ENCODE peak calls at places on chromosomes 16 and 17, in five cellular contexts. J, A, Z, X and Q are unnamed samples.

GRCh38 chr16:8816967-8817662 is 19.5 kb downstream of the PMM2 start:
- DNase-seq in J (no peak), A (no peak), Z (no peak), X (no peak), Q (no peak)

GRCh38 chr16:64280317-64280716 is 841.5 kb downstream of the CDH11 start:
- DNase-seq in J (no peak), A (no peak), Z (no peak), X (no peak), Q (no peak)

GRCh38 chr16:78493573-78493972 is 394.1 kb downstream of the WWOX start:
- DNase-seq in J (no peak), A (no peak), Z (no peak), X (no peak), Q (no peak)

GRCh38 chr17:49358638-49359247 is 3.3 kb downstream of the ZNF652 start:
- DNase-seq in J (peak; percentile 14), A (no peak), Z (peak; percentile 9), X (no peak), Q (no peak)

GRCh38 chr17:50423553-50424159 is 2.4 kb upstream of the ACSF2 start:
- DNase-seq in J (peak; percentile 95), A (peak; percentile 66), Z (peak; percentile 94), X (peak; percentile 26), Q (peak; percentile 89)

GRCh38 chr16:88295526-88296436 is 87.0 kb upstream of the ZNF469 start:
- DNase-seq in J (no peak), A (no peak), Z (no peak), X (no peak), Q (no peak)

GRCh38 chr17:70938311-70938710 is 769.0 kb downstream of the KCNJ2 start:
- DNase-seq in J (no peak), A (no peak), Z (no peak), X (no peak), Q (no peak)

GRCh38 chr17:80692931-80693467 is 148.4 kb downstream of the RPTOR start:
- DNase-seq in J (no peak), A (no peak), Z (no peak), X (no peak), Q (no peak)

GRCh38 chr16:74503412-74503811 is 82.1 kb upstream of the CLEC18B start:
- DNase-seq in J (no peak), A (no peak), Z (no peak), X (no peak), Q (no peak)

GRCh38 chr17:38871247-38871991 is 1.6 kb downstream of the LASP1 start:
- DNase-seq in J (peak; percentile 87), A (peak; percentile 21), Z (peak; percentile 69), X (peak; percentile 75), Q (peak; percentile 80)

GRCh38 chr16:87350681-87351319 is 32.8 kb downstream of the FBXO31 start:
- DNase-seq in J (peak; percentile 62), A (no peak), Z (peak; percentile 19), X (no peak), Q (no peak)

GRCh38 chr17:74546586-74546985 is 671 bp upstream of the CD300C start:
- DNase-seq in J (no peak), A (no peak), Z (no peak), X (no peak), Q (no peak)

GRCh38 chr17:1485311-1485747 is 7.2 kb downstream of the MYO1C start:
- DNase-seq in J (no peak), A (no peak), Z (peak; percentile 37), X (peak; percentile 64), Q (no peak)

GRCh38 chr17:79616801-79617200 is 6.0 kb upstream of the RBFOX3 start:
- DNase-seq in J (no peak), A (no peak), Z (no peak), X (no peak), Q (no peak)

GRCh38 chr17:39740357-39741111 is 2.8 kb downstream of the GRB7 start:
- DNase-seq in J (peak; percentile 38), A (peak; percentile 62), Z (peak; percentile 63), X (peak; percentile 49), Q (peak; percentile 94)

GRCh38 chr16:46582313-46582712 is 38.9 kb downstream of the SHCBP1 start:
- DNase-seq in J (no peak), A (no peak), Z (no peak), X (no peak), Q (no peak)

GRCh38 chr17:1709403-1709891 is 730 bp downstream of the TLCD2 start:
- DNase-seq in J (no peak), A (no peak), Z (peak; percentile 40), X (no peak), Q (peak; percentile 22)

GRCh38 chr17:13751485-13751793 is 149.7 kb upstream of the HS3ST3A1 start:
- DNase-seq in J (no peak), A (no peak), Z (no peak), X (no peak), Q (no peak)

GRCh38 chr16:87207509-87207908 is 109.7 kb downstream of the C16orf95 start:
- DNase-seq in J (peak; percentile 91), A (no peak), Z (peak; percentile 90), X (no peak), Q (no peak)

GRCh38 chr16:15907863-15908478 is 19.6 kb upstream of the CEP20 start:
- DNase-seq in J (peak; percentile 45), A (no peak), Z (peak; percentile 28), X (no peak), Q (peak; percentile 41)

GRCh38 chr16:89035013-89035697 is 58.1 kb upstream of the CBFA2T3 start:
- DNase-seq in J (no peak), A (no peak), Z (no peak), X (no peak), Q (no peak)

GRCh38 chr16:24070851-24071250 is 185.3 kb upstream of the CACNG3 start:
- DNase-seq in J (peak; percentile 8), A (no peak), Z (peak; percentile 27), X (no peak), Q (no peak)

GRCh38 chr17:3512512-3513171 is 36.8 kb downstream of the ASPA start:
- DNase-seq in J (peak; percentile 85), A (no peak), Z (peak; percentile 92), X (peak; percentile 81), Q (no peak)

GRCh38 chr16:21570676-21571017 is 28.7 kb upstream of the METTL9 start:
- DNase-seq in J (no peak), A (no peak), Z (no peak), X (no peak), Q (no peak)

GRCh38 chr17:77365584-77366186 is 224.9 kb downstream of the SEC14L1 start:
- DNase-seq in J (peak; percentile 91), A (peak; percentile 61), Z (peak; percentile 84), X (peak; percentile 70), Q (peak; percentile 69)

GRCh38 chr17:50675627-50676026 is 32.1 kb downstream of the ANKRD40 start:
- DNase-seq in J (no peak), A (no peak), Z (no peak), X (no peak), Q (no peak)

GRCh38 chr17:77842906-77843249 is 115.6 kb upstream of the TNRC6C start:
- DNase-seq in J (no peak), A (no peak), Z (no peak), X (no peak), Q (no peak)

GRCh38 chr16:535446-536405 is 8.2 kb downstream of the CAPN15 start:
- DNase-seq in J (peak; percentile 77), A (no peak), Z (no peak), X (no peak), Q (peak; percentile 64)

GRCh38 chr17:29709861-29710849 is 87.4 kb upstream of the CORO6 start:
- DNase-seq in J (peak; percentile 59), A (no peak), Z (peak; percentile 60), X (no peak), Q (peak; percentile 26)

GRCh38 chr17:77439382-77440013 is 298.7 kb downstream of the SEC14L1 start:
- DNase-seq in J (no peak), A (no peak), Z (no peak), X (no peak), Q (no peak)

GRCh38 chr17:29155235-29155965 is 24.8 kb downstream of the MYO18A start:
- DNase-seq in J (no peak), A (no peak), Z (peak; percentile 64), X (peak; percentile 32), Q (peak; percentile 87)

GRCh38 chr17:40605301-40605700 is 40.0 kb upstream of the CCR7 start:
- DNase-seq in J (no peak), A (no peak), Z (no peak), X (no peak), Q (no peak)

GRCh38 chr16:74650966-74651567 is 15.6 kb downstream of the RFWD3 start:
- DNase-seq in J (no peak), A (no peak), Z (peak; percentile 19), X (no peak), Q (no peak)

GRCh38 chr17:77735341-77736206 is 222.9 kb upstream of the TNRC6C start:
- DNase-seq in J (no peak), A (no peak), Z (peak; percentile 35), X (peak; percentile 70), Q (no peak)

GRCh38 chr17:80836971-80837481 is 154.6 kb upstream of the CHMP6 start:
- DNase-seq in J (no peak), A (no peak), Z (no peak), X (no peak), Q (no peak)

GRCh38 chr17:66518677-66519076 is 216.3 kb downstream of the PRKCA start:
- DNase-seq in J (no peak), A (no peak), Z (peak; percentile 23), X (no peak), Q (no peak)

GRCh38 chr16:886802-887731 is 83.7 kb downstream of the LMF1 start:
- DNase-seq in J (no peak), A (no peak), Z (no peak), X (no peak), Q (no peak)

GRCh38 chr16:18782697-18783429 is 7.3 kb downstream of the RPS15A start:
- DNase-seq in J (peak; percentile 38), A (no peak), Z (no peak), X (no peak), Q (no peak)
- H3K4me3 ChIP-seq in J (no peak overlapping the region), A (no peak overlapping the region), Z (no peak overlapping the region), X (no peak overlapping the region), Q (no peak overlapping the region)

GRCh38 chr16:6133009-6133408 is 1035.4 kb upstream of the EEF2KMT start:
- DNase-seq in J (no peak), A (no peak), Z (no peak), X (no peak), Q (no peak)
- H3K4me3 ChIP-seq in J (no peak overlapping the region), A (no peak overlapping the region), Z (no peak overlapping the region), X (no peak overlapping the region), Q (no peak overlapping the region)

GRCh38 chr17:69084911-69085310 is 24.2 kb upstream of the ABCA9 start:
- DNase-seq in J (no peak), A (no peak), Z (no peak), X (no peak), Q (peak; percentile 35)

GRCh38 chr17:69082696-69083095 is 22.0 kb upstream of the ABCA9 start:
- DNase-seq in J (no peak), A (no peak), Z (no peak), X (no peak), Q (no peak)
- H3K4me3 ChIP-seq in J (no peak overlapping the region), A (no peak overlapping the region), Z (no peak overlapping the region), X (no peak overlapping the region), Q (no peak overlapping the region)

GRCh38 chr16:11032000-11032921 is 87.9 kb downstream of the CLEC16A start:
- DNase-seq in J (peak; percentile 59), A (no peak), Z (peak; percentile 46), X (peak; percentile 57), Q (peak; percentile 62)
- H3K4me3 ChIP-seq in J (no peak overlapping the region), A (no peak overlapping the region), Z (no peak overlapping the region), X (no peak overlapping the region), Q (no peak overlapping the region)

GRCh38 chr17:6577686-6578263 is 21.4 kb upstream of the PITPNM3 start:
- DNase-seq in J (no peak), A (no peak), Z (no peak), X (no peak), Q (peak; percentile 87)
- H3K4me3 ChIP-seq in J (no peak overlapping the region), A (no peak overlapping the region), Z (no peak overlapping the region), X (no peak overlapping the region), Q (no peak overlapping the region)